ENCODE peak calls at places on chromosomes 11 and 22, in six cellular contexts. W is stomach, F is suprapubic skin, U is AG04450, T is kidney, L is fibroblast of mammary gland. N is an unnamed sample.

GRCh38 chr22:41544671-41545476 is 604 bp upstream of the POLR3H start:
- DNase-seq in T (no peak), L (no peak), U (no peak), F (no peak), W (no peak), N (no peak)

GRCh38 chr22:38921126-38921525 is 36.3 kb upstream of the APOBEC3A start:
- DNase-seq in L (no peak), W (peak), U (no peak), T (peak), F (no peak), N (no peak)

GRCh38 chr22:37627545-37627944 is 11.9 kb upstream of the SH3BP1 start:
- DNase-seq in W (no peak), L (no peak), F (no peak), T (no peak), U (no peak), N (no peak)

GRCh38 chr11:10856689-10857603 is 907 bp downstream of the ZBED5 start:
- DNase-seq in L (no peak), T (no peak), U (no peak), W (peak), F (no peak), N (no peak)

GRCh38 chr22:25774575-25775026 is 32.6 kb downstream of the MYO18B start:
- DNase-seq in W (no peak), L (no peak), U (no peak), T (no peak), F (no peak), N (no peak)

GRCh38 chr22:24694971-24695928 is 79.3 kb downstream of the PIWIL3 start:
- DNase-seq in F (no peak), T (peak), U (no peak), W (no peak), L (no peak), N (no peak)

GRCh38 chr11:74714904-74715303 is 16.3 kb downstream of the CHRDL2 start:
- DNase-seq in T (no peak), W (no peak), U (no peak), F (no peak), L (no peak), N (no peak)

GRCh38 chr11:104570088-104570701 is 328.1 kb downstream of the CASP12 start:
- DNase-seq in W (no peak), L (peak), T (no peak), F (no peak), U (no peak), N (no peak)

GRCh38 chr22:44842417-44842816 is 90.0 kb downstream of the ARHGAP8 start:
- DNase-seq in L (no peak), T (peak), U (no peak), F (no peak), W (no peak), N (no peak)

GRCh38 chr22:36577019-36577418 is 48.1 kb upstream of the EIF3D start:
- DNase-seq in W (no peak), F (no peak), T (no peak), U (peak), L (peak), N (no peak)

GRCh38 chr11:12179019-12179418 is 68.6 kb downstream of the MICAL2 start:
- DNase-seq in L (no peak), U (no peak), T (no peak), F (no peak), W (peak), N (no peak)

GRCh38 chr22:33798401-33798800 is 121.9 kb downstream of the LARGE1 start:
- DNase-seq in L (no peak), F (no peak), T (no peak), W (no peak), U (no peak), N (no peak)

GRCh38 chr11:1868636-1869291 is 15.9 kb downstream of the LSP1 start:
- DNase-seq in T (peak), L (no peak), F (no peak), U (no peak), W (no peak), N (no peak)

GRCh38 chr11:114291381-114291780 is 4.8 kb upstream of the NNMT start:
- DNase-seq in L (peak), U (peak), T (no peak), F (no peak), W (no peak), N (no peak)

GRCh38 chr11:134364261-134364660 is 32.5 kb downstream of the GLB1L2 start:
- DNase-seq in T (peak), W (no peak), U (no peak), L (no peak), F (peak), N (no peak)

GRCh38 chr11:117646419-117646818 is 150.6 kb downstream of the DSCAML1 start:
- DNase-seq in W (no peak), L (no peak), T (no peak), F (no peak), U (no peak), N (no peak)

GRCh38 chr11:117643606-117644300 is 153.3 kb downstream of the DSCAML1 start:
- DNase-seq in F (no peak), U (no peak), T (no peak), L (no peak), W (no peak), N (no peak)

GRCh38 chr11:117642396-117642795 is 154.6 kb downstream of the DSCAML1 start:
- DNase-seq in U (no peak), T (no peak), W (no peak), F (no peak), L (no peak), N (no peak)

GRCh38 chr11:117647872-117648271 is 149.1 kb downstream of the DSCAML1 start:
- DNase-seq in U (no peak), F (no peak), T (no peak), W (no peak), L (no peak), N (no peak)

DNA sequence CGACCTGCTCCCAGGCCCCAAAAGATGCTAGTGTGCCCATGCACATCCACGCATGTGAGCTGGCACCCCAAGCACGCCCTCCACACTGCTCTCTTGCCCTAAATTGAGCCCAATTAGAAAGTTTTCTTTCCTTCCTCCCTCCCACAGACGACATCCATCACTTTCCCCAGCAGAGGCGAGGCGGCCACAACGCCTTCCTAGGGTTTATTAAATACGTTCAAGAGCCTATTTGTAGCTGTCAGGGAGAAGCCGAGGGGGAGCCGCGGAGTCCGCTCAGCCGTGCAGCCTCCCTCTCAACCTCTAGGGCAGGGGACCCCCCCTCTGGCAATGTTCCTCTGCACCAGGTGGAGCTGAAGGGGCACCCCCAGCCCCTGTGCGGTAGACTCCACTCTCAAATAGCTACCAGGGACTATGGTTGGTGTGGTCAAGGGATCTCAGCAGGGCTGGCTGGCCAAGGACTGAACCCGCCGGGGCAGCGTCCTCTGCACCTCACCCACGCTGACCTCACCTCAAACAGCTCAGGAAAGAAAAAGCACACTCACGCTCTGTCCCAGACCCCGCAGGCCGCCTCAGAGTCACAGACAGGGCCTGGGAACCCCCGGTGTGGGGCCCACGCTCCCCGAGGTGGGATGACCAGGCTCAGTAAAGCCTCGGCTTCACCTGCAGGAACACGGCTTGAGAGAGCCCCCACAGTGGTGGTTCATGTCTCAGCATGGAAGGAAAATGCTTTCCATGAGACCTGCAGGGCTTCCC is 152.4 kb downstream of the DSCAML1 start:
- DNase-seq in U (no peak), T (no peak), L (no peak), W (no peak), F (no peak), N (no peak)
- TF ChIP-seq CTCF in U (no peak), T (no peak), L (no peak), W (no peak), F (no peak), N (no peak)

GRCh38 chr11:97937501-97937900 is 1083.2 kb upstream of the CNTN5 start:
- DNase-seq in W (no peak), F (no peak), U (no peak), L (no peak), T (no peak), N (no peak)

GRCh38 chr11:97938789-97939188 is 1082.0 kb upstream of the CNTN5 start:
- DNase-seq in F (no peak), U (no peak), L (no peak), T (no peak), W (no peak), N (no peak)

GRCh38 chr11:97948793-97949192 is 1072.0 kb upstream of the CNTN5 start:
- DNase-seq in U (no peak), W (no peak), F (no peak), T (no peak), L (no peak), N (no peak)

GRCh38 chr11:97943493-97943892 is 1077.3 kb upstream of the CNTN5 start:
- DNase-seq in W (no peak), T (no peak), F (no peak), U (no peak), L (no peak), N (no peak)
- TF ChIP-seq CTCF in W (no peak), T (no peak), F (no peak), U (no peak), L (no peak), N (no peak)

GRCh38 chr11:125140251-125140650 is 24.3 kb upstream of the PKNOX2 start:
- DNase-seq in F (no peak), U (no peak), T (no peak), L (no peak), W (no peak), N (no peak)
- TF ChIP-seq CTCF in F (no peak), U (no peak), T (no peak), L (no peak), W (no peak), N (no peak)

DNA sequence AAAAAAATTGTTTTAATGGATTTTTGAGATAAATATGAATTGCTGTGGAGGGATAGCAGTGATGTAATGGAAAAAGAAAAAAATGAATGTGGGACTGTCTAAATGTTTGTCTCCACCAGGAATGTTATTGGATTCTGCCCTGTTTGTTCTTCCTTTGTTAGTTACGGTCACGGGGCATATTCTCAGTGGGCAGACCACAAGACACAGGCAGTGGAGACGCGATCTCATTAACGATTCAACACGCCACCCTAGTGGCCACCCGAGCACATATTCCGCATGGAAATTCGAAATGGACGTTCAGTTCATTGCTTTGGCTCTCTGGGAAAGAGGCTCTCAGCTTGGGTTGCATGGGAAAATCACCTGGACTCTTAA is 151.8 kb upstream of the TTC12 start:
- DNase-seq in T (no peak), U (no peak), L (no peak), W (peak), F (no peak), N (no peak)
- TF ChIP-seq CTCF in T (no peak), U (no peak), L (no peak), W (peak), F (no peak), N (peak)

DNA sequence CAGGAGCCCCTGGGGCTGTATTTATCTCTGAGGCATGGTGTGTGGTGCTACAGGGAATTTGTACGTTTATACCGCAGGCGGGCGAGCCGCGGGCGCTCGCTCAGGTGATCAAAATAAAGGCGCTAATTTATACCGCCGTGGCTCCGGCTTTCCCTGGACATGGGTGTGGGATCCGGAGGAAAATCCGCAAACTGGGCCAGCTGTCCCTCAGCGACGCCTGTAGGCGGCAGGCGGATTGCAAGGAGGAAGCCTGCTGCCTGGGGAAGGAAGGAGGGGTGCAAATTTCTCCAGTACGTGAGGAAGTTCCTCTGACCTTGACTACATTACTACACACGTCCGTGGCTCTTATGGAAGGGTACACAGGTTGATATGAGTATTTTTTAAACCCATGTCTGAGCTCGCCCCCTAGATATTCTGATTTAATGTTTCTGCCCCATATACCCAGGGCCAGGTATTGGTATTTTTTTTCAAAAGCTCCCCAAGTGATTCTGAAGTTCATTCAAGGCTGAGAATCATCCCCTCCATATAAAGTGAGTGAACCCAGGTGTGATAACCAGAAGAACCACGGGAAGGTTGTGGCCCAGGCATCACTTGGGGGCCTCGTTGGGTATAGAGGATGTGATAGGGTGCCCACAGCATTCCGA is 2.8 kb downstream of the MYOD1 start:
- DNase-seq in F (no peak), T (no peak), U (no peak), W (no peak), L (peak), N (no peak)
- TF ChIP-seq CTCF in F (no peak), T (no peak), U (peak), W (no peak), L (peak), N (peak)

GRCh38 chr11:27642954-27643353 is 57.3 kb downstream of the BDNF start:
- DNase-seq in U (no peak), F (no peak), L (no peak), W (no peak), T (no peak), N (no peak)
- TF ChIP-seq CTCF in U (no peak), F (no peak), L (no peak), W (no peak), T (peak), N (no peak)

GRCh38 chr22:47406896-47407295 is 644.4 kb downstream of the TBC1D22A start:
- DNase-seq in T (peak), L (no peak), F (no peak), W (no peak), U (no peak), N (peak)

GRCh38 chr22:47409501-47410275 is 647.2 kb downstream of the TBC1D22A start:
- DNase-seq in U (no peak), F (no peak), L (no peak), W (no peak), T (peak), N (peak)

GRCh38 chr22:47406180-47406723 is 643.8 kb downstream of the TBC1D22A start:
- DNase-seq in U (no peak), L (no peak), T (peak), W (no peak), F (no peak), N (peak)

GRCh38 chr22:47407626-47408025 is 645.2 kb downstream of the TBC1D22A start:
- DNase-seq in T (peak), W (no peak), U (no peak), L (no peak), F (no peak), N (no peak)

DNA sequence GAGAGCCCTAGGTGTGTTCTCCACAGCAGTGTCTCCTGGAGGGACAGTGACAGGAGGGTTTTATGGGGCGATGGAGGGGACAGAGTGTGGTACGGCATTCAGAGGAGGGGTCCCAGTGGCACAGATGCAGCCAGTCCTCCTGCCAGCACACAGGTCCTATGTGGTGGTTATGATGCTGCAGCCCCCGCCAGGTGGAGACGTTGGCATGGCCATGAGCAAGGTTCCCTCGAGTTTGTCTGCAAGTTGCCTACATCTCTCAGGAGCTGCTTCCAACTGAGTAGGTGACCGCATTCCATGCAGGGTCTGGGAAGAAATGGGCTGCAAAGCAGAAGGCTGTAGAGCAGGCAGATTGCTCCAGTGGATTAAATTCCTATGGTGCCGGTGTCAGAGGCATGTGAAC is 646.0 kb downstream of the TBC1D22A start:
- DNase-seq in F (no peak), L (no peak), T (peak), W (no peak), U (no peak), N (peak)
- TF ChIP-seq CTCF in F (no peak), L (no peak), T (no peak), W (no peak), U (no peak), N (no peak)

DNA sequence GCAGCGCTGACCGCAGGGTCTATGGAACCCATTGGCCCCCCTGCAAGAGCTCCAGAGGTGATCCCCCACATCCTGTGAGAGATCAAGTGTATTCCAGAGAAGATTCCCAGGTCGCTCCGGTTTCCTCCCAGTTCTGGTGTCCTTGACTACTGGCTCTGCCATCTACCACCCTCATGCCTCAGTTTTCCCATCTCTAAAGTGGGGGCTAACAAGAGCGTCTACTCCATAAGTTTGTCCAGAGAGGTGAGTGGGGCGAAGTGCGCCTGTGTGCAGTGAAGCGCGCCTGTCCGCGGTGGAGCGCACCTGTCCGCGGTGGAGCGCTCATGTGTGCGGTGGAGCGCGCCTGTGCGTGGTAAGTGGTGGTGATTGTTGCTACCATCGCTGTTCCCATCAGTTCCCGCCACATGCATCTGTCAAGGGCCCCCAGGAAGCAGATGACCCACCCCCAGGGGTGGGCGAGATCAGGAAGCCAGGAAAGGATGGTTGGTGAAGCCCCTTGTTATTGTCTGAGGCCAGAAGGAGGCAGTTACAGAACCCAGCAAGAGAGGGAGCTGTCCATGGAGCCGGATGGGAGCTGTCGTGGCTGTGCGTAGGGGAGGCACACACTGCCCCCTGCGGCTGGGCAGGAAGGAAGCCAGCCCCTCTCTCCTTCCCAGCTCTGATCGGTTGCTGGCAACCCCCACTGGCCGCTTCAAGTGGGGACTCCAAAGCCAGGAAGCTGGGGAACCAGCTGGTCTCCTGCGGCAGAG is 73.2 kb upstream of the FGF3 start:
- DNase-seq in L (no peak), T (peak), U (no peak), F (no peak), W (no peak), N (no peak)
- TF ChIP-seq CTCF in L (no peak), T (no peak), U (peak), F (no peak), W (no peak), N (peak)

GRCh38 chr11:72122607-72123006 is 10.1 kb upstream of the ANAPC15 start:
- DNase-seq in T (no peak), W (no peak), L (no peak), F (no peak), U (no peak), N (no peak)
- TF ChIP-seq CTCF in T (no peak), W (no peak), L (no peak), F (no peak), U (no peak), N (no peak)

DNA sequence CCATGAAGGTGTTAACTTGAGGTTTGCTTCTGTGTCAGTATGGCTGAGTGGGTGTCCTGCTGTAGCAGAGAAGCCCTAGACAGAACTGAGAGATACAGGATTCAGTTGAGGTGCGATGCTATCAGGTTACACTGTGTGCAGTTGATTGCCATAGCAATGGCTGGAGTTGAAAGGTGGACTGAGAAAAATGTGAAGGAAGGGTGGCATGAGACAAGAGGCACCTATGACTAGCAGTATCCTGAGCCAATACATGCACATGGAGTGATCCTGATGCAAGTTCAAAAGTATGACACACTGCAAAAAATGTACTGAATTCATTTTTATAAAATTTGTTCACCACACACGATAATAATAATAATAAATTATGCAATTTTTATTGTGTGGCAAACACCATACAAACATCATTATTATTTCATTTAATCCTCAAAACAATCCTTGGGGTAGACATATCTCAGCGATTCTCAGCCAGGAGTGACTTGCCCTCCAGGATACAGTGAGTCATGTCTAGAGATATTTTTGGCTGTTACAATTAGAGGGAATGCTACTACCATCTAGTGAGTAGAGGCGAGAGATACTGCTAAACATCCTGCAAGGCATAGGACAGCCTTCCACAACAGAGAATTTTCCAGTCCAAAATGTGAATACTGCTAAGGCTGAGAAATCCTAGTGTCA is 3.9 kb upstream of the PIWIL4 start:
- DNase-seq in F (no peak), L (peak), T (no peak), W (no peak), U (peak), N (no peak)
- TF ChIP-seq CTCF in F (no peak), L (peak), T (no peak), W (no peak), U (no peak), N (no peak)